ENCODE peak calls at places on chromosomes 16 and 17, in five cellular contexts. I, R, W, F and U are unnamed samples.

GRCh38 chr17:65987988-65988387 is 203.9 kb downstream of the CEP112 start:
- DNase-seq in I (no peak), R (no peak), W (peak), F (no peak), U (no peak)

GRCh38 chr17:7183433-7184090 is 4.4 kb upstream of the ASGR1 start:
- DNase-seq in R (no peak), W (no peak), I (no peak), F (no peak), U (no peak)

GRCh38 chr16:89890886-89891657 is 17.7 kb downstream of the TCF25 start:
- DNase-seq in R (no peak), I (no peak), W (no peak), F (no peak), U (no peak)

GRCh38 chr17:32486701-32487459 is at the start of gene CDK5R1:
- DNase-seq in I (no peak), W (no peak), R (peak), F (peak), U (peak)

GRCh38 chr17:57567278-57567677 is 177.8 kb downstream of the CCDC182 start:
- DNase-seq in W (no peak), F (no peak), R (no peak), I (no peak), U (no peak)

GRCh38 chr17:74743755-74744154 is 4.7 kb upstream of the NHERF1 start:
- DNase-seq in F (no peak), W (no peak), I (no peak), R (no peak), U (no peak)

GRCh38 chr17:55873017-55873758 is 122.3 kb downstream of the PCTP start:
- DNase-seq in I (no peak), F (no peak), W (no peak), R (no peak), U (no peak)

GRCh38 chr16:48562475-48562874 is 47.5 kb downstream of the N4BP1 start:
- DNase-seq in R (no peak), F (no peak), W (no peak), I (no peak), U (no peak)

GRCh38 chr17:32998111-32998892 is 6.7 kb downstream of the SPACA3 start:
- DNase-seq in F (peak), I (peak), R (peak), W (peak), U (peak)

GRCh38 chr16:31094088-31094423 is 541 bp downstream of the VKORC1 start:
- DNase-seq in F (no peak), W (no peak), I (no peak), R (no peak), U (no peak)

GRCh38 chr16:89983550-89983949 is 35.0 kb downstream of the DEF8 start:
- DNase-seq in W (no peak), F (no peak), R (no peak), I (no peak), U (no peak)

GRCh38 chr17:52178013-52178412 is 19.5 kb upstream of the CA10 start:
- DNase-seq in R (no peak), W (no peak), I (no peak), F (no peak), U (no peak)

GRCh38 chr16:70726869-70727494 is 41.1 kb upstream of the MTSS2 start:
- DNase-seq in R (no peak), F (no peak), I (no peak), W (no peak), U (no peak)

GRCh38 chr17:75232786-75233185 is 27.3 kb downstream of the NUP85 start:
- DNase-seq in F (no peak), I (no peak), W (no peak), R (no peak), U (no peak)

GRCh38 chr17:82396601-82397435 is 21.3 kb upstream of the HEXD start:
- DNase-seq in W (no peak), I (no peak), F (no peak), R (no peak), U (no peak)

GRCh38 chr17:36657763-36658490 is 56.5 kb downstream of the MRM1 start:
- DNase-seq in W (no peak), R (peak), F (no peak), I (no peak), U (no peak)

GRCh38 chr17:49924589-49924988 is 44.4 kb upstream of the DLX4 start:
- DNase-seq in F (no peak), R (no peak), I (no peak), W (no peak), U (no peak)

GRCh38 chr16:234468-235305 is at the start of gene FAM234A:
- DNase-seq in I (peak), R (peak), F (peak), W (peak), U (peak)

GRCh38 chr17:28807925-28808641 is 34.5 kb downstream of the FAM222B start:
- DNase-seq in R (no peak), F (no peak), W (peak), I (no peak), U (no peak)

GRCh38 chr17:42275527-42276358 is 448 bp downstream of the STAT5B start:
- DNase-seq in I (no peak), F (peak), R (peak), W (no peak), U (no peak)

GRCh38 chr16:2075631-2076030 is 27.8 kb downstream of the TSC2 start:
- DNase-seq in R (no peak), I (no peak), F (no peak), W (no peak), U (no peak)

GRCh38 chr16:53433930-53434435 is 288 bp upstream of the RBL2 start:
- DNase-seq in R (no peak), I (no peak), W (no peak), F (peak), U (no peak)

GRCh38 chr16:87171723-87172122 is 145.5 kb downstream of the C16orf95 start:
- DNase-seq in W (no peak), R (no peak), F (no peak), I (no peak), U (no peak)

GRCh38 chr16:87173294-87173883 is 143.8 kb downstream of the C16orf95 start:
- DNase-seq in F (no peak), I (no peak), W (no peak), R (no peak), U (no peak)

GRCh38 chr16:87174061-87174460 is 143.1 kb downstream of the C16orf95 start:
- DNase-seq in F (no peak), I (no peak), W (no peak), R (no peak), U (no peak)

GRCh38 chr16:87170310-87170709 is 146.9 kb downstream of the C16orf95 start:
- DNase-seq in R (no peak), I (no peak), F (no peak), W (no peak), U (no peak)

DNA sequence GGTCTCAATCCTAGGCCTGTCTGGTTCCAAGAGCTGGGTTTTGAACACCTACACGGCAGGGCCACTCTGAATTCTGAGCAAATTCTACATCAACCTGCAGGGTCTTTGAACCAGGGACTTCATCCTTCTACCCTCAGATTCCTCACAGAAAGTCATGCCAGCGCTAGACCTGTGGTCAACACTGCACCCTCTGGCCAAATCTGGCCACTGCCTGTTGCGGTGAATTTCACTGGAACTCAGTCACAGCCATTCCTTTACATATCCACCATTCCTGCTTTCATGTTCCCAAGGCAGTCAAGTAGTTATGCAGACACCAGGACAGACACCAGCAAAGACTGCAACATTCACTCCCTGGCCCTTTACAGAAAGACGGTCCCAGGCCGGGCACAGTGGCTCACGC is 144.6 kb downstream of the C16orf95 start:
- DNase-seq in R (no peak), F (no peak), W (no peak), I (no peak), U (no peak)
- TF ChIP-seq CTCF in R (peak), F (no peak), W (peak), I (no peak), U (no peak)

DNA sequence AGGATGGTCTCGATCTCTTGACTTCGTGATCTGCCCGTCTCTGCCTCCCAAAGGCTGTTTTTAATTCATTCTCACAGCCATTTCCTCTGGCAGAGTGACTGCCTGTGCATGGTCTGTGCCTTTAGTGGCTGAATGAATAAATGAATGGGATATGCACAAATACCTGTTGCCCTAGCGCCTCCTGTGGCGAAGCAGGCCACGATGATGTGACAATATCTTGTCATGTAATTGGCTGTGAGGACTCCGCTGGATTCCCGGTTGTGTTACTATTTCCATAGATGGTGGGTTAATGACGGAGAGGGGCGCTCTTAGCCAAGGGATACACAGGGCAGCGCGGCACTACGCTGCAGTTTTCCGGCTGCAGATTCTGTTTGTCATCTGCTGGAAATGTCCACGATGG is 26.8 kb upstream of the ENDOV start:
- DNase-seq in F (no peak), W (no peak), I (no peak), R (no peak), U (no peak)
- TF ChIP-seq CTCF in F (no peak), W (no peak), I (no peak), R (no peak), U (no peak)

DNA sequence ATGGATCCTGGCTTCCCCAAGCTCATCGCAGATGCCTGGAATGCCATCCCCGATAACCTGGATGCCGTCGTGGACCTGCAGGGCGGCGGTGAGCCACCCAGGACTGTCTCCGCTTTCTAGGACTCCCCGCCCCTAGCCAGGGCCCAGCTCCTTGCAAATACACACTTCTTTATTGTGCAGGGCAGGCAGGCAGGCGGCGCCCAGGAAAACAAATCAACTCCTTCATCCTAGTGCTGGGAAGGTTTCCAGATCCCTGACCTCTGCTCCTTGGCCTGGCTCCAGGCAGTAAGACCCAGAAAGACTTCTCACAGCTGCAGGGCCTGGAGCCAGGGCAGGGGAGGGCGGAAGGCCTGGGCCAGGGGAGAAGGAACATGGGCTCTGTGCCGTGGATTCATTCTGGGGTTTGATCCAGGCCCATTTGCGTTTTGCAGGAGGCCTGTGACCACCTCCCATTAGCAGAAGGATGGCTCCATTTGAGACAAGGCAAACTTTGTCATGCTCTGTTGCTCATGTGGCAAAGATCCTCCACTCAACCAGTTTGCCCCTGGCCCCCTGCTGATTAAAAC is 6.0 kb upstream of the LPCAT2 start:
- DNase-seq in F (no peak), I (no peak), W (peak), R (no peak), U (no peak)
- TF ChIP-seq CTCF in F (no peak), I (no peak), W (no peak), R (no peak), U (no peak)

GRCh38 chr16:57801856-57802634 is at the start of gene KIFC3:
- DNase-seq in I (peak), F (peak), R (peak), W (no peak), U (peak)
- TF ChIP-seq CTCF in I (no peak), F (no peak), R (peak), W (no peak), U (peak)

DNA sequence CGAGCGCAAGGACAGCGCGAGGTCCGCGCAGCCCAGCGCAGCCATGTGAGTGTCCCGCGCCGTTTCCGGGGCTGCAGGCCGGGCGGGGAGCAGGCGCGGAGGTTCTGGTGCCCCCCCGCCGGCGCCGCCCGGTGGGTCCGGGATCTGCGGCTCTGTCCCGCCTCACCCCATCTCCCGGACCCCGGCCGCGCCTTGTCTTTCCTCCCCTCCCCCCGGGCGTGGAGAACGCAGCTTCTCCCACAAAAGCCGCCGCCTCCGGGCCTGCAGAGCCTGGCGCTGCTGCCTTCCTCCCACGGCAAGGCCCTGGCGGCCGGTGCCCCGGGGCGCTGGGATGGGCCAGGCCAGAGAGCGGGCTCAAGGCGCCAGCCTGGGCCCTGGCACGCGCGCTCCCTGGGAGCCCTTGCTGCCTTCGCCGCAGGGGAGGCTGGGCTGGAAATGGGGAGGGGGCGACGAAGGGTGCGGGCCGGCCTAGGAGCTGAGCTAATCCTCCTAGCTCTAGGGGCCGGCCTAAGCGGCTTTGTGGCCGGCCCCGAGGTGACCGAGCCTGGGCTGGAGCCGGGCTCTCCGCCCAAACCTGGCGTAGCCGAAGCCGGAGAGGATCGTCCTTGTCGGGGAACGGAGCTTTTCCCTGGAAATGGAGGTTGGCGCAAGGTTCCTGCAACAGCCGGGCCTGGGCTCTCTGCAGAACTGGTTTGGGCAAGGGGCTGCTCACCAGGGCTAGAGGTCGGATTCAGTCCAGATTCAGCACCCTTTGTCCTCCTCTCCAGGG is 425 bp downstream of the RIPOR1 start:
- DNase-seq in R (peak), F (no peak), I (no peak), W (no peak), U (peak)
- TF ChIP-seq CTCF in R (no peak), F (no peak), I (no peak), W (no peak), U (no peak)

GRCh38 chr16:82629441-82630027 is 2.8 kb downstream of the CDH13 start:
- DNase-seq in I (no peak), R (no peak), F (no peak), W (no peak), U (no peak)

GRCh38 chr16:82630688-82631087 is 3.9 kb downstream of the CDH13 start:
- DNase-seq in F (no peak), W (no peak), I (no peak), R (no peak), U (no peak)

GRCh38 chr16:82633964-82634600 is 7.3 kb downstream of the CDH13 start:
- DNase-seq in F (no peak), R (no peak), I (no peak), W (no peak), U (no peak)

GRCh38 chr16:82630219-82630618 is 3.5 kb downstream of the CDH13 start:
- DNase-seq in F (no peak), W (no peak), I (no peak), R (no peak), U (no peak)

GRCh38 chr16:82631701-82632685 is 5.2 kb downstream of the CDH13 start:
- DNase-seq in I (no peak), R (no peak), W (no peak), F (no peak), U (no peak)
- TF ChIP-seq CTCF in I (no peak), R (peak), W (peak), F (no peak), U (no peak)

GRCh38 chr17:1535737-1536136 is 19.3 kb upstream of the INPP5K start:
- DNase-seq in R (no peak), I (no peak), F (no peak), W (no peak), U (no peak)

GRCh38 chr17:1533649-1534325 is 17.4 kb upstream of the INPP5K start:
- DNase-seq in I (no peak), W (no peak), F (no peak), R (no peak), U (no peak)

GRCh38 chr17:1529863-1530262 is 13.5 kb upstream of the INPP5K start:
- DNase-seq in W (no peak), R (no peak), F (no peak), I (no peak), U (no peak)

DNA sequence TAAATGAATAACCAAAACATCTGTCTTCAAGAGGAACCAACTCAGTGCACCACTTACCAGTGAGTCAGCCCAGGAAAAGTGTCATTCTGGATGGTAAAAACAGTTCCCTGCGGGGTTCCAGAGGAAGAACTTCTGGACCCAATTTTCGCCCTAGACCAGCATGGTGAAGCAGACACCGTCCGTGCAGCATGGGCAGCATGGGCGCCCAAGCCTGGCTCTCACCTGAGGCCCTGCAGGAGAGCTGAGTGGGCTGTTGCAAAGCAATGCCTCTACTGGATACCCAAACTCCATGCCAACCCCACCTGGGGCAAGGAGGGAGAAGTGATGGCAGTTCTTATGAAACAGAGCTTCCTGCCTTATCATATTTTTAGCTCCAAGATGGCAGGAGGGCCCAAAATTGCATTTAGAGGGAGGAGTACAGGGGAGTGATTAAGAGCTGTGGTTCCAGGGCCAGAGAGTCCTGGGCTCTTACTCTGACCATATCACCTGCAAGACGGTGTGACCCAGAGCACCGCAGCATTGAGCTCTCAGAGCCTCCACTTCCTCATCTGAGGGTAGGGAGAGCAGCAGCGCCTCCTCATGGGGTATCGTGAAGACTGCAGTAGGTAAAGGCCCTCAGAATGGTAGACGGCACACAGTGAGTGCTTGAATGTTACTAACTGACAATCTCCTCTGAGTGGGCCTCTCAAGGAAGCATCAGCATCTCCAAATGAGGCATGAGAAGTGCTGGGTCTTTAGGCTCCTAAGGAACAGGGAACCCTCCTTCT is 16.6 kb upstream of the INPP5K start:
- DNase-seq in F (peak), I (no peak), W (no peak), R (no peak), U (no peak)
- TF ChIP-seq CTCF in F (peak), I (no peak), W (peak), R (peak), U (no peak)

DNA sequence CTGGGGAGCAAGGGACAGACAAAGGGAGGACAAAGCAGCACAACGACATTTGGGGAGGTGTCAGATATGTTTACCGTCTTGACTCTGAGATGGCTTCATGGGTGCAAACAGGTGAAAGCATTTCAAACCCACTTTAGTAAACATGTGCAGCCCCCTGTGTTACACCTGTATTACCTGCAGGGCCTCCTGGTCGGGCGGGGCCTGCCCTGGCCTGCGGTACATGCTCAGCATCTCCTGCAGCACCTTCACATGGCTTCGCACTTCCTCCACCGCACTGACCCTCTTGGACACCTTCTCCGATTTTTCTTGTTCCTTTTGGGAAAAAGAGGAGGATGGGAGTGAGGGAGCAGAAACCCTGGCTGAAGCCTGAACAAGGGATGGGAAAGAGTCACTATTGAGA is 24.5 kb downstream of the GGA2 start:
- DNase-seq in I (no peak), F (no peak), W (no peak), R (no peak), U (no peak)
- TF ChIP-seq CTCF in I (no peak), F (no peak), W (no peak), R (no peak), U (no peak)